ENCODE peak calls at places on chromosomes 2 and 18, in five cellular contexts. E, R, C, S and U are unnamed samples.

GRCh38 chr2:9256147-9256546 is 49.5 kb downstream of the ASAP2 start:
- DNase-seq in S (no peak), C (no peak), R (no peak), E (no peak), U (no peak)

GRCh38 chr18:38933910-38934510 is 1368.4 kb upstream of the CELF4 start:
- DNase-seq in S (no peak), R (no peak), E (no peak), C (no peak), U (no peak)

GRCh38 chr2:149449017-149449416 is 118.6 kb downstream of the LYPD6 start:
- DNase-seq in R (no peak), C (no peak), E (no peak), S (no peak), U (no peak)

GRCh38 chr2:145691659-145692058 is 1171.7 kb upstream of the ZEB2 start:
- DNase-seq in E (peak), R (no peak), C (no peak), S (no peak), U (no peak)

GRCh38 chr2:167249197-167249596 is 360.9 kb downstream of the XIRP2 start:
- DNase-seq in C (no peak), E (no peak), S (no peak), R (no peak), U (no peak)

GRCh38 chr2:209574515-209574914 is 150.7 kb downstream of the MAP2 start:
- DNase-seq in C (no peak), S (no peak), R (no peak), E (no peak), U (no peak)

GRCh38 chr2:130336877-130337734 is 5.6 kb upstream of the IMP4 start:
- DNase-seq in S (peak), R (peak), E (peak), C (no peak), U (peak)

GRCh38 chr2:174117951-174118930 is 130.1 kb downstream of the OLA1 start:
- DNase-seq in S (no peak), R (no peak), C (peak), E (peak), U (no peak)

GRCh38 chr2:3942841-3943240 is 239.5 kb downstream of the DCDC2C start:
- DNase-seq in C (no peak), E (no peak), R (no peak), S (no peak), U (no peak)

GRCh38 chr2:223101340-223102039 is 49.5 kb downstream of the KCNE4 start:
- DNase-seq in R (no peak), C (no peak), E (no peak), S (no peak), U (no peak)

GRCh38 chr18:48713302-48713701 is 174.5 kb downstream of the CTIF start:
- DNase-seq in S (no peak), R (no peak), C (no peak), E (no peak), U (peak)

GRCh38 chr2:159201321-159202063 is 85.0 kb downstream of the WDSUB1 start:
- DNase-seq in C (no peak), R (peak), E (no peak), S (no peak), U (no peak)

GRCh38 chr2:234863043-234863934 is 88.5 kb upstream of the SH3BP4 start:
- DNase-seq in E (peak), R (no peak), S (no peak), C (no peak), U (peak)

GRCh38 chr2:108383146-108383830 is 5.5 kb downstream of the SULT1C4 start:
- DNase-seq in R (no peak), C (no peak), S (no peak), E (no peak), U (no peak)

GRCh38 chr18:50631831-50632285 is 72.0 kb downstream of the MAPK4 start:
- DNase-seq in C (no peak), E (no peak), R (no peak), S (no peak), U (no peak)

GRCh38 chr2:239337877-239338484 is 62.8 kb downstream of the HDAC4 start:
- DNase-seq in R (no peak), S (no peak), C (no peak), E (no peak), U (no peak)

GRCh38 chr2:240579771-240580614 is 6.5 kb upstream of the CAPN10 start:
- DNase-seq in C (peak), E (peak), S (peak), R (peak), U (no peak)

GRCh38 chr2:47264183-47264582 is 109.1 kb upstream of the STPG4 start:
- DNase-seq in S (no peak), C (no peak), E (no peak), R (no peak), U (no peak)

GRCh38 chr2:62489162-62489561 is 16.8 kb downstream of the TMEM17 start:
- DNase-seq in S (no peak), E (no peak), C (peak), R (no peak), U (no peak)

GRCh38 chr2:165698621-165698946 is 95.5 kb downstream of the GALNT3 start:
- DNase-seq in R (no peak), C (peak), S (no peak), E (peak), U (no peak)

GRCh38 chr2:218382785-218383184 is 712 bp downstream of the SLC11A1 start:
- DNase-seq in R (no peak), E (no peak), C (no peak), S (no peak), U (no peak)

GRCh38 chr2:127080226-127080940 is 26.6 kb downstream of the BIN1 start:
- DNase-seq in E (no peak), C (no peak), S (peak), R (peak), U (no peak)